ENCODE peak calls at places on chromosome 4, in six cellular contexts. F, N, Y, H, G and L are unnamed samples.

GRCh38 chr4:7313361-7313811 is 121.0 kb downstream of the SORCS2 start:
- DNase-seq in F (no peak), N (no peak), Y (no peak), H (no peak), G (no peak), L (no peak)

GRCh38 chr4:57064811-57065711 is 45.1 kb downstream of the IGFBP7 start:
- DNase-seq in F (no peak), N (no peak), Y (no peak), H (no peak), G (no peak), L (no peak)

GRCh38 chr4:113153529-113154101 is 104.2 kb downstream of the ANK2 start:
- DNase-seq in F (no peak), N (no peak), Y (no peak), H (no peak), G (no peak), L (no peak)

GRCh38 chr4:55931833-55932232 is 16.9 kb upstream of the CEP135 start:
- DNase-seq in F (no peak), N (no peak), Y (no peak), H (no peak), G (no peak), L (no peak)

GRCh38 chr4:186702297-186702696 is 21.4 kb downstream of the FAT1 start:
- DNase-seq in F (no peak), N (no peak), Y (no peak), H (no peak), G (no peak), L (no peak)

GRCh38 chr4:55395529-55396304 is at the start of gene TMEM165:
- DNase-seq in F (peak), N (peak), Y (peak), H (peak), G (peak), L (peak)

GRCh38 chr4:114281561-114281960 is 302.1 kb upstream of the ARSJ start:
- DNase-seq in F (no peak), N (no peak), Y (no peak), H (no peak), G (no peak), L (no peak)

GRCh38 chr4:137621056-137621455 is 88.8 kb upstream of the PCDH18 start:
- DNase-seq in F (no peak), N (no peak), Y (peak), H (no peak), G (no peak), L (no peak)

GRCh38 chr4:110091426-110091825 is 107.0 kb downstream of the ELOVL6 start:
- DNase-seq in F (no peak), N (no peak), Y (no peak), H (no peak), G (no peak), L (no peak)

GRCh38 chr4:102299708-102300107 is 45.6 kb downstream of the SLC39A8 start:
- DNase-seq in F (peak), N (no peak), Y (peak), H (no peak), G (no peak), L (peak)